ENCODE peak calls at places on chromosomes 5 and 9, in ten cellular contexts. I is fibroblast of lung; G is uterus; K is astrocyte; L is Caco-2; Z is HepG2; P is IMR-90; F is CD8-positive, alpha-beta T cell; R is ascending aorta; C is endothelial cell of umbilical vein. H is an unnamed sample.

GRCh38 chr5:67964619-67965018 is 250.9 kb upstream of the PIK3R1 start:
- DNase-seq in I (no peak), G (no peak), K (no peak), L (no peak), Z (no peak), P (no peak), F (no peak), R (no peak), C (no peak), H (peak; percentile 10)

GRCh38 chr9:127877566-127877998 is at the start of gene AK1:
- DNase-seq in I (peak; percentile 51), G (peak; percentile 78), K (no peak), L (peak; percentile 84), Z (no peak), P (peak; percentile 37), F (no peak), R (peak; percentile 89), C (peak; percentile 63), H (no peak)

GRCh38 chr9:69970001-69970531 is 73.6 kb upstream of the MAMDC2 start:
- DNase-seq in I (no peak), G (no peak), K (no peak), L (no peak), Z (no peak), P (no peak), F (no peak), R (no peak), C (no peak), H (no peak)

GRCh38 chr9:121271368-121272351 is 3.7 kb downstream of the GSN start:
- DNase-seq in I (peak; percentile 84), G (no peak), K (peak; percentile 88), L (no peak), Z (no peak), P (peak; percentile 87), F (no peak), R (no peak), C (no peak), H (no peak)

GRCh38 chr5:173313311-173313710 is 14.9 kb downstream of the STC2 start:
- DNase-seq in I (no peak), G (no peak), K (no peak), L (no peak), Z (no peak), P (peak; percentile 14), F (no peak), R (peak; percentile 53), C (no peak), H (no peak)

GRCh38 chr9:9997585-9997984 is 615.2 kb downstream of the PTPRD start:
- DNase-seq in I (no peak), G (no peak), K (no peak), L (no peak), Z (no peak), P (no peak), F (no peak), R (no peak), C (no peak), H (no peak)

GRCh38 chr9:127878001-127878651 is 651 bp upstream of the AK1 start:
- DNase-seq in I (no peak), G (no peak), K (no peak), L (no peak), Z (no peak), P (no peak), F (no peak), R (no peak), C (no peak), H (no peak)

GRCh38 chr5:14706615-14707021 is 42.1 kb downstream of the OTULIN start:
- DNase-seq in I (peak; percentile 62), G (no peak), K (peak; percentile 65), L (no peak), Z (no peak), P (peak; percentile 79), F (peak; percentile 64), R (no peak), C (peak; percentile 66), H (peak; percentile 35)

GRCh38 chr5:10301842-10302610 is 5.7 kb downstream of the CMBL start:
- DNase-seq in I (no peak), G (peak; percentile 34), K (peak; percentile 20), L (no peak), Z (no peak), P (no peak), F (no peak), R (peak; percentile 81), C (no peak), H (peak; percentile 67)

GRCh38 chr9:117860849-117861248 is 156.6 kb downstream of the TLR4 start:
- DNase-seq in I (no peak), G (no peak), K (no peak), L (no peak), Z (no peak), P (no peak), F (no peak), R (no peak), C (no peak), H (no peak)

GRCh38 chr5:1026700-1027621 is 18.4 kb downstream of the NKD2 start:
- DNase-seq in I (no peak), G (no peak), K (no peak), L (no peak), Z (no peak), P (no peak), F (no peak), R (no peak), C (no peak), H (no peak)
- TF ChIP-seq CTCF in I (no peak), G (no peak), K (no peak), L (no peak), Z (no peak), P (no peak), F (no peak), R (no peak), C (no peak), H (no peak)

DNA sequence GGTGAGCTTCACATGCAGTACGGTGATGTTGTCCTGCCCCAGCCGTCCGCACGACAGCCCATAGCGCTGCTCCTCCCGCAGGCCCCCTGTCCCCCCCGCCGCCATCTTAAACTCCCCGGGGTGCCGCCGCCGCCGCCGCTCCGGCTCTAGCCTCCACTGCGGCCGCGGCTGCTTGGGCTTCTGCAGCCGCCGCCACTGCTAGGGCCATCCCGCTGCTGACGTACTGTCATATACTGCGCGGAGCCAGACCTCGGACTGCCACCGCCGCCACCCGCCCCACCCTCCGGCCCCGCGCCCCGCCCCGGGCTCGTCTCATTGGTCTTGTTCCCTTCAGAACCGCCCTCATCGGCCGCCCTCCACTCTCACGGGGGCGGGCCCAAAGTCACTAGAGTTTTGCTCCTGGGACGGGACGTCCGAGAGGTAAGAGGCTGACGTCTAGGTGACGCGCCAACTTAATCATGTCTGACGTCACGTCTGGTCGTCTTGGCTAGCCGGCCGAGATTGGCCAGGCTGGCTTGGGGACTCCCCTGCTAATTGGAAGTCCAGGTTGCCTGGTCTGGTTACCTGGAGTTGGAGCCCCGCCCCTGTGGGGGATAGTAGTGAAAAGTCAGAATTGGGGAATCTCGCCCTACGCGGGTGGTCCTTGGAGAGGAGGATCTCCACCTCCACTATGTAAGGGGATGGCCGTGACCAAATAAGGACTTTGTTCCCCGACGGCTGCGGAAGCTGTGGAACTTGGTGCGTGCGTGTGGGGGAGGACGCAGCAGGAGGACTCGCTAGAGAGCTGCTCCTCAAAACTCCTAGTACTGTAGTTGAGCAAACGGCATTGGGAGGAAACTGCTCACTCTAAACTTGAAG is at the start of gene ELL2:
- DNase-seq in I (peak; percentile 99), G (peak; percentile 94), K (peak; percentile 98), L (peak; percentile 99), Z (peak; percentile 97), P (peak; percentile 98), F (peak; percentile 98), R (peak; percentile 100), C (peak; percentile 98), H (peak; percentile 98)
- H3K4me3 ChIP-seq in I (peak within 1 kb of the TSS; percentile 85), G (peak within 1 kb of the TSS; percentile 99), K (peak within 1 kb of the TSS; percentile 88), L (peak within 1 kb of the TSS; percentile 99), Z (peak within 1 kb of the TSS; percentile 94), P (peak within 1 kb of the TSS; percentile 99), F (peak within 1 kb of the TSS; percentile 64), R (peak within 1 kb of the TSS; percentile 98), C (peak within 1 kb of the TSS; percentile 79), H (peak within 1 kb of the TSS; percentile 99)

GRCh38 chr9:33044162-33044673 is 19.1 kb downstream of the DNAJA1 start:
- DNase-seq in I (peak; percentile 93), G (peak; percentile 83), K (peak; percentile 92), L (peak; percentile 77), Z (no peak), P (peak; percentile 93), F (peak; percentile 71), R (peak; percentile 95), C (peak; percentile 92), H (peak; percentile 88)
- H3K36me3 ChIP-seq in I (peaks cover 6% of the 10 kb centered on the region), G (no peaks in the 10 kb centered on the region), K (peaks cover 31% of the 10 kb centered on the region), L (no peaks in the 10 kb centered on the region), Z (peaks cover 2% of the 10 kb centered on the region), P (peaks cover 12% of the 10 kb centered on the region), F (peaks cover 3% of the 10 kb centered on the region), R (peaks cover 39% of the 10 kb centered on the region), C (peaks cover 9% of the 10 kb centered on the region), H (peaks cover 3% of the 10 kb centered on the region)

DNA sequence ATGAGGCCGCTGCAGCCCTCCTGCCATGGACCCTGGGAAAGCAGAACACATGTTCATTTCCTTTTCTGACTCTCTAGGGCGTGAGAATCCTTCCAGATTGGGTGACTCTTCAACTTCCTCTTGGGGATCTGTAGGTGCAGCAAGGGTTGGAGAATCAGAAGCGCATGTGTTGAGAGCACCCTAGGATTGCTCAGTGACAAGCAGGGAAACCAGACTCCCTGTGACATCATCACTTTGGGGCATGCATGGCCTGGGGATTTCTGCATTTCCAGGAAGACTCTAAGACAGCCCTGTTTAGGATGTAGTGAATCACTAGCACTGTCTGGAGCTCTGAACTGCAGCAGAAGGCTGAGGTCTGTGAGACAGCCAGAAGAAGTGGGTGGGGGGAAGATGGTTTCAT is 15.1 kb upstream of the LCP2 start:
- DNase-seq in I (no peak), G (no peak), K (peak; percentile 24), L (no peak), Z (no peak), P (peak; percentile 3), F (peak; percentile 75), R (peak; percentile 72), C (peak; percentile 8), H (peak; percentile 90)
- TF ChIP-seq CTCF in I (no peak), G (no peak), K (no peak), L (no peak), Z (no peak), P (no peak), F (no peak), R (no peak), C (no peak), H (no peak)

GRCh38 chr9:124854822-124855221 is 1.6 kb downstream of the WDR38 start:
- DNase-seq in I (no peak), G (no peak), K (no peak), L (no peak), Z (no peak), P (no peak), F (no peak), R (no peak), C (no peak), H (no peak)

GRCh38 chr9:124852829-124853531 is at the start of gene WDR38:
- DNase-seq in I (peak; percentile 72), G (peak; percentile 77), K (no peak), L (peak; percentile 83), Z (peak; percentile 77), P (peak; percentile 66), F (peak; percentile 80), R (peak; percentile 85), C (peak; percentile 65), H (peak; percentile 50)

GRCh38 chr9:124854161-124854560 is 901 bp downstream of the WDR38 start:
- DNase-seq in I (no peak), G (no peak), K (no peak), L (no peak), Z (no peak), P (no peak), F (no peak), R (no peak), C (no peak), H (no peak)

GRCh38 chr9:124852121-124852828 is 985 bp upstream of the WDR38 start:
- DNase-seq in I (no peak), G (no peak), K (no peak), L (no peak), Z (no peak), P (no peak), F (no peak), R (no peak), C (no peak), H (no peak)

GRCh38 chr9:124853605-124854143 is 414 bp downstream of the WDR38 start:
- DNase-seq in I (no peak), G (no peak), K (no peak), L (no peak), Z (no peak), P (no peak), F (no peak), R (no peak), C (no peak), H (no peak)
- H3K4me3 ChIP-seq in I (peak overlapping the region; percentile 50), G (peak overlapping the region; percentile 33), K (peak overlapping the region; percentile 49), L (peak overlapping the region; percentile 47), Z (peak overlapping the region; percentile 54), P (no peak overlapping the region), F (peak overlapping the region; percentile 37), R (peak overlapping the region; percentile 57), C (peak overlapping the region; percentile 32), H (peak overlapping the region; percentile 40)